ENCODE peak calls at places on chromosomes 2 and 18, in five cellular contexts. One of them, this sample, is unnamed.

GRCh38 chr2:10709290-10709939 is 12.0 kb upstream of the ATP6V1C2 start:
- DNase-seq in upper lobe of right lung: no peak
- DNase-seq in type B pancreatic cell: no peak
- DNase-seq in ascending aorta: no peak
- DNase-seq in colonic mucosa: peak; percentile 33
- DNase-seq in this sample: no peak

GRCh38 chr2:66346241-66346664 is 88.7 kb upstream of the MEIS1 start:
- DNase-seq in colonic mucosa: no peak
- DNase-seq in type B pancreatic cell: no peak
- DNase-seq in upper lobe of right lung: no peak
- DNase-seq in ascending aorta: no peak
- DNase-seq in this sample: no peak

GRCh38 chr2:67455219-67456142 is 58.3 kb downstream of the ETAA1 start:
- DNase-seq in upper lobe of right lung: no peak
- DNase-seq in type B pancreatic cell: no peak
- DNase-seq in colonic mucosa: no peak
- DNase-seq in ascending aorta: no peak
- DNase-seq in this sample: no peak

GRCh38 chr2:167440382-167440781 is 552.1 kb downstream of the XIRP2 start:
- DNase-seq in type B pancreatic cell: no peak
- DNase-seq in colonic mucosa: no peak
- DNase-seq in upper lobe of right lung: no peak
- DNase-seq in ascending aorta: no peak
- DNase-seq in this sample: no peak

GRCh38 chr2:118223487-118224136 is 135.3 kb downstream of the INSIG2 start:
- DNase-seq in upper lobe of right lung: no peak
- DNase-seq in colonic mucosa: no peak
- DNase-seq in type B pancreatic cell: no peak
- DNase-seq in ascending aorta: no peak
- DNase-seq in this sample: no peak

GRCh38 chr2:143901185-143901842 is 618.6 kb downstream of the ZEB2 start:
- DNase-seq in colonic mucosa: no peak
- DNase-seq in type B pancreatic cell: no peak
- DNase-seq in ascending aorta: no peak
- DNase-seq in upper lobe of right lung: no peak
- DNase-seq in this sample: no peak

GRCh38 chr18:11728247-11728646 is 39.2 kb downstream of the GNAL start:
- DNase-seq in type B pancreatic cell: no peak
- DNase-seq in colonic mucosa: no peak
- DNase-seq in ascending aorta: no peak
- DNase-seq in upper lobe of right lung: no peak
- DNase-seq in this sample: no peak

GRCh38 chr2:191228333-191228732 is 16.9 kb upstream of the MYO1B start:
- DNase-seq in colonic mucosa: no peak
- DNase-seq in type B pancreatic cell: no peak
- DNase-seq in ascending aorta: no peak
- DNase-seq in upper lobe of right lung: no peak
- DNase-seq in this sample: no peak

GRCh38 chr2:223599646-223600009 is 2.5 kb downstream of the SCG2 start:
- DNase-seq in upper lobe of right lung: no peak
- DNase-seq in type B pancreatic cell: no peak
- DNase-seq in colonic mucosa: no peak
- DNase-seq in ascending aorta: no peak
- DNase-seq in this sample: no peak

GRCh38 chr18:62839874-62840713 is 124.8 kb downstream of the PHLPP1 start:
- DNase-seq in upper lobe of right lung: no peak
- DNase-seq in type B pancreatic cell: no peak
- DNase-seq in ascending aorta: no peak
- DNase-seq in colonic mucosa: no peak
- DNase-seq in this sample: no peak

GRCh38 chr2:190188289-190188688 is 125.8 kb upstream of the MSTN start:
- DNase-seq in type B pancreatic cell: no peak
- DNase-seq in ascending aorta: no peak
- DNase-seq in upper lobe of right lung: no peak
- DNase-seq in colonic mucosa: no peak
- DNase-seq in this sample: no peak

GRCh38 chr2:203238329-203238710 is 498 bp upstream of the CYP20A1 start:
- DNase-seq in colonic mucosa: no peak
- DNase-seq in type B pancreatic cell: no peak
- DNase-seq in upper lobe of right lung: no peak
- DNase-seq in ascending aorta: no peak
- DNase-seq in this sample: no peak

GRCh38 chr2:221096651-221097567 is 475.2 kb downstream of the EPHA4 start:
- DNase-seq in ascending aorta: no peak
- DNase-seq in type B pancreatic cell: no peak
- DNase-seq in colonic mucosa: no peak
- DNase-seq in upper lobe of right lung: no peak
- DNase-seq in this sample: no peak

GRCh38 chr2:227848586-227848985 is 22.8 kb upstream of the DAW1 start:
- DNase-seq in ascending aorta: no peak
- DNase-seq in colonic mucosa: peak; percentile 51
- DNase-seq in type B pancreatic cell: no peak
- DNase-seq in upper lobe of right lung: no peak
- DNase-seq in this sample: no peak

GRCh38 chr2:153163055-153163454 is 315.5 kb downstream of the RPRM start:
- DNase-seq in type B pancreatic cell: no peak
- DNase-seq in colonic mucosa: no peak
- DNase-seq in ascending aorta: no peak
- DNase-seq in upper lobe of right lung: no peak
- DNase-seq in this sample: no peak

GRCh38 chr2:107062599-107063196 is 176.7 kb upstream of the ST6GAL2 start:
- DNase-seq in colonic mucosa: no peak
- DNase-seq in type B pancreatic cell: no peak
- DNase-seq in ascending aorta: no peak
- DNase-seq in upper lobe of right lung: no peak
- DNase-seq in this sample: no peak

GRCh38 chr2:96399342-96400048 is 63.9 kb downstream of the NCAPH start:
- DNase-seq in colonic mucosa: no peak
- DNase-seq in ascending aorta: peak; percentile 12
- DNase-seq in upper lobe of right lung: peak; percentile 42
- DNase-seq in type B pancreatic cell: no peak
- DNase-seq in this sample: no peak

GRCh38 chr2:44051948-44052347 is 56.2 kb upstream of the LRPPRC start:
- DNase-seq in ascending aorta: no peak
- DNase-seq in upper lobe of right lung: no peak
- DNase-seq in type B pancreatic cell: no peak
- DNase-seq in colonic mucosa: no peak
- DNase-seq in this sample: no peak

GRCh38 chr2:118801154-118801553 is 46.3 kb downstream of the EN1 start:
- DNase-seq in colonic mucosa: no peak
- DNase-seq in type B pancreatic cell: no peak
- DNase-seq in ascending aorta: no peak
- DNase-seq in upper lobe of right lung: no peak
- DNase-seq in this sample: no peak

GRCh38 chr2:56334622-56335021 is 150.8 kb downstream of the CCDC85A start:
- DNase-seq in colonic mucosa: no peak
- DNase-seq in upper lobe of right lung: no peak
- DNase-seq in ascending aorta: no peak
- DNase-seq in type B pancreatic cell: no peak
- DNase-seq in this sample: no peak

GRCh38 chr2:166593403-166593802 is 99.4 kb upstream of the SCN7A start:
- DNase-seq in type B pancreatic cell: no peak
- DNase-seq in upper lobe of right lung: no peak
- DNase-seq in colonic mucosa: no peak
- DNase-seq in ascending aorta: no peak
- DNase-seq in this sample: no peak

GRCh38 chr2:66537001-66537400 is 102.1 kb downstream of the MEIS1 start:
- DNase-seq in upper lobe of right lung: no peak
- DNase-seq in ascending aorta: no peak
- DNase-seq in type B pancreatic cell: no peak
- DNase-seq in colonic mucosa: no peak
- DNase-seq in this sample: no peak

GRCh38 chr2:74835831-74836674 is 2.1 kb downstream of the HK2 start:
- DNase-seq in colonic mucosa: peak; percentile 34
- DNase-seq in upper lobe of right lung: no peak
- DNase-seq in ascending aorta: no peak
- DNase-seq in type B pancreatic cell: no peak
- DNase-seq in this sample: no peak

GRCh38 chr2:69087211-69087911 is 74.4 kb downstream of the ANTXR1 start:
- DNase-seq in colonic mucosa: no peak
- DNase-seq in upper lobe of right lung: no peak
- DNase-seq in type B pancreatic cell: no peak
- DNase-seq in ascending aorta: no peak
- DNase-seq in this sample: no peak

GRCh38 chr2:234448506-234449169 is 48.2 kb downstream of the ARL4C start:
- DNase-seq in colonic mucosa: no peak
- DNase-seq in ascending aorta: no peak
- DNase-seq in upper lobe of right lung: no peak
- DNase-seq in type B pancreatic cell: no peak
- DNase-seq in this sample: no peak

GRCh38 chr2:20567159-20567925 is 83.6 kb downstream of the HS1BP3 start:
- DNase-seq in type B pancreatic cell: no peak
- DNase-seq in upper lobe of right lung: peak; percentile 32
- DNase-seq in ascending aorta: no peak
- DNase-seq in colonic mucosa: no peak
- DNase-seq in this sample: no peak

GRCh38 chr2:120104772-120105171 is 91.9 kb downstream of the EPB41L5 start:
- DNase-seq in ascending aorta: no peak
- DNase-seq in type B pancreatic cell: no peak
- DNase-seq in upper lobe of right lung: no peak
- DNase-seq in colonic mucosa: no peak
- DNase-seq in this sample: no peak

GRCh38 chr18:46859855-46860254 is 57.5 kb downstream of the PIAS2 start:
- DNase-seq in upper lobe of right lung: no peak
- DNase-seq in colonic mucosa: no peak
- DNase-seq in type B pancreatic cell: no peak
- DNase-seq in ascending aorta: no peak
- DNase-seq in this sample: no peak

GRCh38 chr2:56582570-56582969 is 398.8 kb downstream of the CCDC85A start:
- DNase-seq in upper lobe of right lung: no peak
- DNase-seq in colonic mucosa: no peak
- DNase-seq in ascending aorta: no peak
- DNase-seq in type B pancreatic cell: no peak
- DNase-seq in this sample: no peak

DNA sequence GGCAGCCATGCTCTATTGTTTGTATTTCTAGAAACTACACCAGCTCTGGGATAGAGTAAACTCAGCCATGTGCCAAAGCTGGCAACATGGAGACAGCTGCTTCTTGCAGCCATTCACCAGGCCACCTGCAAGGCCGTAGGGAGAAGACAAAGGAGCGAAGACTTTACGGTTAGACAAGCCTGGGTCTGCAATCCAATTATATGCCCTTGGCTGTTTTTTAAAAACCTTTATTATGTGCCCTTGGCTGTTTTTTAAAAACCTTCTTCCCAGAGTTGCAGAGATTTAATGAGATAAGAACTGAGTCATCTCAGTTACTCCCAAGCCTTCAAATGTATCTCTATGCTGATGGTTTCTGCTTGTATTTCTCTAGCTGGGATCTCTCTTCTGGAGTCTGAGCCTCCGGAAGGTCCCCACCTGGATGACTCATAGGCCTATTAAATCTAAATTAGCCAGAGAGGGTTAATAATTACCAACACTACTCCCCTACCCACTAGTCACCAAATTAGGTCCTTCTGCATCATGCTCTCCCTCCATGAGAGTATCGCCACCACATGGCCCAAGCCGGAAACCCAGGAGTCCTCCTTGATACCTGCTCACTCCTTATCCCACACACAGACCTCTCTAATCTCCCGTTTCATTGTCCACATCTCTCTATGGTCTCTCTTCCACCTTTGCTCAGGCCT is 17.5 kb upstream of the DPP4 start:
- DNase-seq in type B pancreatic cell: no peak
- DNase-seq in ascending aorta: no peak
- DNase-seq in upper lobe of right lung: no peak
- DNase-seq in colonic mucosa: peak; percentile 81
- DNase-seq in this sample: no peak
- TF ChIP-seq CTCF in type B pancreatic cell: no peak
- TF ChIP-seq CTCF in ascending aorta: no peak
- TF ChIP-seq CTCF in upper lobe of right lung: no peak
- TF ChIP-seq CTCF in colonic mucosa: peak; percentile 18
- TF ChIP-seq CTCF in this sample: no peak

GRCh38 chr18:42730272-42730671 is 385.2 kb downstream of the RIT2 start:
- DNase-seq in colonic mucosa: no peak
- DNase-seq in upper lobe of right lung: no peak
- DNase-seq in ascending aorta: no peak
- DNase-seq in type B pancreatic cell: no peak
- DNase-seq in this sample: no peak
- TF ChIP-seq CTCF in colonic mucosa: no peak
- TF ChIP-seq CTCF in upper lobe of right lung: peak; percentile 8
- TF ChIP-seq CTCF in ascending aorta: no peak
- TF ChIP-seq CTCF in type B pancreatic cell: peak; percentile 63
- TF ChIP-seq CTCF in this sample: no peak

DNA sequence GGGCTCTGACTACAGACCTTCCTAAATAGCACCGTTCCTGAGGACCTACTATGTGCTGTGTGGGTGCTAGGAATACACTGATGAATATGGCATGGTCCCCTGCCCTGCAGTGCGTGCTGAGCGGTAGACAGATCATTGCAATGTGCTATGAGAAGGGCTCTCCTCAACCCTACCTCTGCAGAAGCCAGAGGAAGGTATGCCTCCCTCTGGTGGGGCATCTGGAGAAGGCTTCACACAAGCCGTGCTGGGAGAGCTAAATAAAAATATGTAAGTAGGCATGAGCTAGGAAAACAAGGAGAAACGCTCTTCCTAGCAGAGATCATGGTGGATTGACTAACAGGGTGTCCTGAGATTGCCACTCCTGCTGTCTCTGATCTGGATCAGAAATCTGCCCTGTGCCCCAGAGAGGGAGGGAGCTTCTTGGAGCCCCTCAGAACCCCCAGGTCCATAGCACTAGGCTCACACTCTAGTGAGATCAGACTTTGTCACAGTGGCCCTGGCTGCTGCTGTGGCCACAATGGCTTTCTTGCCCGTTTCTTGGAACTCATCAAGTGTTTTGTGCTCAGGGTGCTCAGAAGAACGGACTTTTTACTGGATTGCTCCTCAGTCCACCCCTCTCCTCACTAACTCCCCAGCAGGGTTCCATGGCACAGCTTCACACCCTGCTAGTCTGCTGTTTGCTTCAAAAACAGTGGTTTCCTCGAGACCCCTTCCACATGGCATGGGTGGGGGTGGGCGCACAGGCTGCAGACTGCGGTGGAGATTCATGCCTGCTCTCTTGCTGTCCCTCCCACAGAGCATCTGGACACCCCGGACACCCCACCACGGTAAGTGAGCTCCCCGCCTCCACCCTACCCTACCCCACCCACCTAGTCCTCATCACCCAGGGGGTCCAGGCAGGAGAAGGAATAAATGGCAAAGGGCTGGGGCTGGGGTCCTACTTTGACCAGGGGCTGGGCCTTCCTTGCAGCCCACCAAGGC is 14.2 kb downstream of the SIGLEC15 start:
- DNase-seq in upper lobe of right lung: no peak
- DNase-seq in ascending aorta: no peak
- DNase-seq in colonic mucosa: no peak
- DNase-seq in type B pancreatic cell: no peak
- DNase-seq in this sample: no peak
- TF ChIP-seq CTCF in upper lobe of right lung: peak; percentile 44
- TF ChIP-seq CTCF in ascending aorta: peak; percentile 59
- TF ChIP-seq CTCF in colonic mucosa: no peak
- TF ChIP-seq CTCF in type B pancreatic cell: peak; percentile 57
- TF ChIP-seq CTCF in this sample: peak; percentile 55

GRCh38 chr2:149037851-149038250 is 648 bp upstream of the LYPD6B start:
- DNase-seq in ascending aorta: no peak
- DNase-seq in type B pancreatic cell: no peak
- DNase-seq in upper lobe of right lung: no peak
- DNase-seq in colonic mucosa: peak; percentile 37
- DNase-seq in this sample: no peak
- TF ChIP-seq CTCF in ascending aorta: no peak
- TF ChIP-seq CTCF in type B pancreatic cell: no peak
- TF ChIP-seq CTCF in upper lobe of right lung: peak; percentile 5
- TF ChIP-seq CTCF in colonic mucosa: no peak
- TF ChIP-seq CTCF in this sample: no peak